ENCODE peak calls at places on chromosomes 11 and 22, in ten cellular contexts. One of them, this sample, is unnamed.

GRCh38 chr11:121451982-121452608 is at the start of gene SORL1:
- DNase-seq in germinal center: peak
- DNase-seq in neuronal stem cell: peak
- DNase-seq in H9: peak
- DNase-seq in GM20000: peak
- DNase-seq in RWPE2: no peak
- DNase-seq in activated T-helper 1 cell treated with anti-CD3 and anti-CD28 coated beads, Interleukin-2, amount 50 U/mL, for 16 hours: peak
- DNase-seq in psoas muscle: peak
- DNase-seq in CD4-positive, CD25-positive, alpha-beta regulatory T cell: peak
- DNase-seq in iPS DF 6.9: peak
- DNase-seq in this sample: peak

GRCh38 chr11:69293819-69294505 is at the start of gene MYEOV:
- DNase-seq in H9: peak
- DNase-seq in iPS DF 6.9: peak
- DNase-seq in RWPE2: no peak
- DNase-seq in psoas muscle: no peak
- DNase-seq in neuronal stem cell: no peak
- DNase-seq in CD4-positive, CD25-positive, alpha-beta regulatory T cell: no peak
- DNase-seq in GM20000: peak
- DNase-seq in germinal center: peak
- DNase-seq in activated T-helper 1 cell treated with anti-CD3 and anti-CD28 coated beads, Interleukin-2, amount 50 U/mL, for 16 hours: no peak
- DNase-seq in this sample: peak

GRCh38 chr11:85843929-85844328 is 11.3 kb upstream of the CCDC83 start:
- DNase-seq in germinal center: no peak
- DNase-seq in iPS DF 6.9: no peak
- DNase-seq in GM20000: no peak
- DNase-seq in neuronal stem cell: no peak
- DNase-seq in H9: no peak
- DNase-seq in CD4-positive, CD25-positive, alpha-beta regulatory T cell: no peak
- DNase-seq in RWPE2: no peak
- DNase-seq in psoas muscle: no peak
- DNase-seq in activated T-helper 1 cell treated with anti-CD3 and anti-CD28 coated beads, Interleukin-2, amount 50 U/mL, for 16 hours: no peak
- DNase-seq in this sample: no peak

GRCh38 chr11:69372589-69373250 is 78.8 kb downstream of the MYEOV start:
- DNase-seq in H9: peak
- DNase-seq in RWPE2: peak
- DNase-seq in GM20000: no peak
- DNase-seq in activated T-helper 1 cell treated with anti-CD3 and anti-CD28 coated beads, Interleukin-2, amount 50 U/mL, for 16 hours: no peak
- DNase-seq in iPS DF 6.9: no peak
- DNase-seq in germinal center: no peak
- DNase-seq in psoas muscle: no peak
- DNase-seq in neuronal stem cell: no peak
- DNase-seq in CD4-positive, CD25-positive, alpha-beta regulatory T cell: no peak
- DNase-seq in this sample: no peak

GRCh38 chr11:86696451-86696850 is 24.0 kb upstream of the ME3 start:
- DNase-seq in RWPE2: no peak
- DNase-seq in iPS DF 6.9: no peak
- DNase-seq in CD4-positive, CD25-positive, alpha-beta regulatory T cell: no peak
- DNase-seq in H9: no peak
- DNase-seq in psoas muscle: no peak
- DNase-seq in activated T-helper 1 cell treated with anti-CD3 and anti-CD28 coated beads, Interleukin-2, amount 50 U/mL, for 16 hours: no peak
- DNase-seq in GM20000: no peak
- DNase-seq in germinal center: no peak
- DNase-seq in neuronal stem cell: no peak
- DNase-seq in this sample: no peak

GRCh38 chr22:24156146-24156914 is 25.0 kb upstream of the SUSD2 start:
- DNase-seq in neuronal stem cell: peak
- DNase-seq in iPS DF 6.9: no peak
- DNase-seq in H9: no peak
- DNase-seq in CD4-positive, CD25-positive, alpha-beta regulatory T cell: peak
- DNase-seq in germinal center: peak
- DNase-seq in psoas muscle: peak
- DNase-seq in activated T-helper 1 cell treated with anti-CD3 and anti-CD28 coated beads, Interleukin-2, amount 50 U/mL, for 16 hours: no peak
- DNase-seq in GM20000: peak
- DNase-seq in RWPE2: no peak
- DNase-seq in this sample: peak

GRCh38 chr11:63551889-63552266 is 11.3 kb downstream of the PLAAT2 start:
- DNase-seq in germinal center: no peak
- DNase-seq in activated T-helper 1 cell treated with anti-CD3 and anti-CD28 coated beads, Interleukin-2, amount 50 U/mL, for 16 hours: no peak
- DNase-seq in iPS DF 6.9: no peak
- DNase-seq in CD4-positive, CD25-positive, alpha-beta regulatory T cell: no peak
- DNase-seq in GM20000: no peak
- DNase-seq in H9: peak
- DNase-seq in psoas muscle: no peak
- DNase-seq in neuronal stem cell: no peak
- DNase-seq in RWPE2: no peak
- DNase-seq in this sample: no peak

GRCh38 chr11:297666-298405 is 1.5 kb downstream of the IFITM5 start:
- DNase-seq in H9: no peak
- DNase-seq in RWPE2: peak
- DNase-seq in iPS DF 6.9: no peak
- DNase-seq in neuronal stem cell: no peak
- DNase-seq in CD4-positive, CD25-positive, alpha-beta regulatory T cell: peak
- DNase-seq in activated T-helper 1 cell treated with anti-CD3 and anti-CD28 coated beads, Interleukin-2, amount 50 U/mL, for 16 hours: peak
- DNase-seq in GM20000: no peak
- DNase-seq in psoas muscle: peak
- DNase-seq in germinal center: no peak
- DNase-seq in this sample: no peak

GRCh38 chr22:49446145-49446758 is 381.4 kb downstream of the BRD1 start:
- DNase-seq in activated T-helper 1 cell treated with anti-CD3 and anti-CD28 coated beads, Interleukin-2, amount 50 U/mL, for 16 hours: no peak
- DNase-seq in CD4-positive, CD25-positive, alpha-beta regulatory T cell: no peak
- DNase-seq in neuronal stem cell: no peak
- DNase-seq in RWPE2: no peak
- DNase-seq in psoas muscle: no peak
- DNase-seq in H9: no peak
- DNase-seq in germinal center: no peak
- DNase-seq in iPS DF 6.9: no peak
- DNase-seq in GM20000: no peak
- DNase-seq in this sample: no peak

GRCh38 chr11:84089072-84090057 is 803.2 kb upstream of the CCDC90B start:
- DNase-seq in psoas muscle: no peak
- DNase-seq in RWPE2: no peak
- DNase-seq in activated T-helper 1 cell treated with anti-CD3 and anti-CD28 coated beads, Interleukin-2, amount 50 U/mL, for 16 hours: no peak
- DNase-seq in neuronal stem cell: no peak
- DNase-seq in GM20000: no peak
- DNase-seq in CD4-positive, CD25-positive, alpha-beta regulatory T cell: no peak
- DNase-seq in iPS DF 6.9: no peak
- DNase-seq in H9: no peak
- DNase-seq in germinal center: no peak
- DNase-seq in this sample: no peak

GRCh38 chr11:48154162-48154561 is 62.4 kb upstream of the OR4B1 start:
- DNase-seq in activated T-helper 1 cell treated with anti-CD3 and anti-CD28 coated beads, Interleukin-2, amount 50 U/mL, for 16 hours: no peak
- DNase-seq in H9: no peak
- DNase-seq in RWPE2: no peak
- DNase-seq in CD4-positive, CD25-positive, alpha-beta regulatory T cell: no peak
- DNase-seq in neuronal stem cell: no peak
- DNase-seq in germinal center: no peak
- DNase-seq in iPS DF 6.9: no peak
- DNase-seq in psoas muscle: no peak
- DNase-seq in GM20000: no peak
- DNase-seq in this sample: peak

GRCh38 chr11:15842345-15842744 is 514.0 kb downstream of the SOX6 start:
- DNase-seq in neuronal stem cell: no peak
- DNase-seq in RWPE2: no peak
- DNase-seq in iPS DF 6.9: no peak
- DNase-seq in H9: no peak
- DNase-seq in CD4-positive, CD25-positive, alpha-beta regulatory T cell: no peak
- DNase-seq in activated T-helper 1 cell treated with anti-CD3 and anti-CD28 coated beads, Interleukin-2, amount 50 U/mL, for 16 hours: no peak
- DNase-seq in GM20000: no peak
- DNase-seq in germinal center: no peak
- DNase-seq in psoas muscle: no peak
- DNase-seq in this sample: no peak

GRCh38 chr11:107427569-107428180 is 29.9 kb downstream of the CWF19L2 start:
- DNase-seq in GM20000: no peak
- DNase-seq in CD4-positive, CD25-positive, alpha-beta regulatory T cell: no peak
- DNase-seq in RWPE2: no peak
- DNase-seq in iPS DF 6.9: no peak
- DNase-seq in H9: no peak
- DNase-seq in activated T-helper 1 cell treated with anti-CD3 and anti-CD28 coated beads, Interleukin-2, amount 50 U/mL, for 16 hours: no peak
- DNase-seq in germinal center: no peak
- DNase-seq in neuronal stem cell: no peak
- DNase-seq in psoas muscle: no peak
- DNase-seq in this sample: no peak

GRCh38 chr11:70341881-70342429 is 56.4 kb upstream of the CTTN start:
- DNase-seq in activated T-helper 1 cell treated with anti-CD3 and anti-CD28 coated beads, Interleukin-2, amount 50 U/mL, for 16 hours: no peak
- DNase-seq in CD4-positive, CD25-positive, alpha-beta regulatory T cell: no peak
- DNase-seq in GM20000: no peak
- DNase-seq in RWPE2: no peak
- DNase-seq in psoas muscle: no peak
- DNase-seq in iPS DF 6.9: no peak
- DNase-seq in H9: no peak
- DNase-seq in germinal center: no peak
- DNase-seq in neuronal stem cell: no peak
- DNase-seq in this sample: no peak

GRCh38 chr11:67372993-67373915 is at the start of gene CLCF1:
- DNase-seq in activated T-helper 1 cell treated with anti-CD3 and anti-CD28 coated beads, Interleukin-2, amount 50 U/mL, for 16 hours: peak
- DNase-seq in neuronal stem cell: peak
- DNase-seq in RWPE2: no peak
- DNase-seq in CD4-positive, CD25-positive, alpha-beta regulatory T cell: peak
- DNase-seq in H9: no peak
- DNase-seq in psoas muscle: peak
- DNase-seq in iPS DF 6.9: no peak
- DNase-seq in GM20000: peak
- DNase-seq in germinal center: peak
- DNase-seq in this sample: peak

GRCh38 chr11:76212086-76213035 is 6.1 kb upstream of the WNT11 start:
- DNase-seq in activated T-helper 1 cell treated with anti-CD3 and anti-CD28 coated beads, Interleukin-2, amount 50 U/mL, for 16 hours: no peak
- DNase-seq in H9: no peak
- DNase-seq in germinal center: no peak
- DNase-seq in RWPE2: no peak
- DNase-seq in neuronal stem cell: no peak
- DNase-seq in GM20000: no peak
- DNase-seq in CD4-positive, CD25-positive, alpha-beta regulatory T cell: no peak
- DNase-seq in iPS DF 6.9: no peak
- DNase-seq in psoas muscle: peak
- DNase-seq in this sample: no peak

GRCh38 chr22:38868286-38868721 is 3.7 kb downstream of the CBX6 start:
- DNase-seq in H9: peak
- DNase-seq in GM20000: no peak
- DNase-seq in germinal center: no peak
- DNase-seq in psoas muscle: no peak
- DNase-seq in neuronal stem cell: no peak
- DNase-seq in activated T-helper 1 cell treated with anti-CD3 and anti-CD28 coated beads, Interleukin-2, amount 50 U/mL, for 16 hours: no peak
- DNase-seq in CD4-positive, CD25-positive, alpha-beta regulatory T cell: no peak
- DNase-seq in RWPE2: no peak
- DNase-seq in iPS DF 6.9: no peak
- DNase-seq in this sample: no peak

This sample was measured in ELR.